ENCODE peak calls at places on chromosomes 1 and 21, in six cellular contexts. M is CD8-positive, alpha-beta T cell; Q is GM12878; X is HFFc6; H is PC-9; J is retinal pigment epithelial cell. I is an unnamed sample.

GRCh38 chr1:41175546-41175945 is 66.6 kb downstream of the SCMH1 start:
- DNase-seq in H (no peak), M (no peak), X (peak), Q (no peak), J (no peak), I (no peak)

GRCh38 chr1:224564491-224565084 is 51.5 kb upstream of the CNIH3 start:
- DNase-seq in J (no peak), H (no peak), Q (no peak), X (no peak), M (no peak), I (no peak)

GRCh38 chr1:170510163-170510562 is 21.8 kb upstream of the GORAB start:
- DNase-seq in H (no peak), J (no peak), X (no peak), M (no peak), Q (no peak), I (no peak)

GRCh38 chr1:63882048-63882704 is 108.4 kb downstream of the ROR1 start:
- DNase-seq in M (no peak), Q (no peak), X (no peak), H (no peak), J (no peak), I (no peak)

GRCh38 chr21:32299695-32300094 is 1.0 kb downstream of the MRAP start:
- DNase-seq in X (no peak), H (no peak), M (no peak), Q (no peak), J (no peak), I (no peak)

GRCh38 chr1:229862017-229862774 is 204.8 kb upstream of the GALNT2 start:
- DNase-seq in H (no peak), Q (no peak), X (no peak), M (no peak), J (no peak), I (no peak)

GRCh38 chr21:44740721-44741120 is 29.3 kb upstream of the TSPEAR start:
- DNase-seq in X (no peak), M (no peak), H (no peak), Q (no peak), J (no peak), I (no peak)

GRCh38 chr1:232978091-232978634 is 27.8 kb downstream of the NTPCR start:
- DNase-seq in Q (no peak), H (no peak), M (no peak), J (no peak), X (no peak), I (no peak)

GRCh38 chr1:35085421-35085820 is 6.2 kb downstream of the ZMYM1 start:
- DNase-seq in H (no peak), J (no peak), Q (no peak), X (no peak), M (no peak), I (no peak)

GRCh38 chr1:223824712-223825111 is 21.0 kb downstream of the TP53BP2 start:
- DNase-seq in H (no peak), X (no peak), J (no peak), Q (no peak), M (no peak), I (no peak)

GRCh38 chr1:36101546-36101945 is 12.9 kb downstream of the ADPRS start:
- DNase-seq in H (no peak), X (no peak), J (no peak), M (no peak), Q (no peak), I (no peak)

GRCh38 chr1:26696191-26696644 is 403 bp downstream of the ARID1A start:
- DNase-seq in H (no peak), M (no peak), J (no peak), X (no peak), Q (no peak), I (no peak)

GRCh38 chr1:39642796-39643195 is 3.4 kb upstream of the HEYL start:
- DNase-seq in H (no peak), Q (no peak), J (no peak), X (peak), M (no peak), I (no peak)

GRCh38 chr1:52204696-52205095 is 62.8 kb downstream of the ZFYVE9 start:
- DNase-seq in M (no peak), Q (peak), H (no peak), X (no peak), J (no peak), I (no peak)

GRCh38 chr1:179353546-179353945 is 12.2 kb upstream of the AXDND1 start:
- DNase-seq in M (no peak), J (no peak), X (peak), Q (no peak), H (no peak), I (peak)

GRCh38 chr21:43958364-43959158 is 53.5 kb upstream of the TRAPPC10 start:
- DNase-seq in Q (peak), H (no peak), J (no peak), M (no peak), X (no peak), I (no peak)

GRCh38 chr21:15193937-15194336 is 129.1 kb upstream of the NRIP1 start:
- DNase-seq in H (no peak), X (no peak), Q (no peak), M (no peak), J (no peak), I (no peak)

GRCh38 chr1:232450626-232451025 is 179.3 kb downstream of the SIPA1L2 start:
- DNase-seq in X (no peak), M (no peak), J (no peak), Q (no peak), H (no peak), I (no peak)

GRCh38 chr1:179038528-179039281 is 13.0 kb downstream of the FAM20B start:
- DNase-seq in H (no peak), X (no peak), Q (no peak), J (no peak), M (no peak), I (no peak)

GRCh38 chr1:200294241-200294640 is 115.6 kb downstream of the ZNF281 start:
- DNase-seq in H (no peak), J (no peak), Q (no peak), M (no peak), X (no peak), I (no peak)

GRCh38 chr1:153346067-153346723 is 2.4 kb downstream of the PGLYRP4 start:
- DNase-seq in M (no peak), X (no peak), Q (no peak), J (no peak), H (no peak), I (no peak)

GRCh38 chr1:180860535-180860934 is 52.2 kb upstream of the KIAA1614 start:
- DNase-seq in H (no peak), M (no peak), Q (no peak), J (no peak), X (no peak), I (no peak)

GRCh38 chr1:211113566-211113965 is 20.4 kb downstream of the KCNH1 start:
- DNase-seq in J (no peak), X (no peak), Q (no peak), H (no peak), M (no peak), I (no peak)

GRCh38 chr1:201542166-201543045 is 3.5 kb downstream of the NAV1 start:
- DNase-seq in H (no peak), Q (no peak), J (no peak), M (no peak), X (peak), I (no peak)

GRCh38 chr1:66731462-66731861 is 20.8 kb upstream of the DYNLT5 start:
- DNase-seq in M (no peak), J (no peak), H (no peak), X (no peak), Q (no peak), I (no peak)

GRCh38 chr1:179825201-179825600 is 52.4 kb downstream of the TOR1AIP2 start:
- DNase-seq in H (no peak), Q (no peak), M (no peak), X (no peak), J (no peak), I (no peak)

GRCh38 chr1:24403806-24404205 is 9.8 kb downstream of the STPG1 start:
- DNase-seq in H (no peak), Q (no peak), M (no peak), X (no peak), J (no peak), I (no peak)

GRCh38 chr1:101967871-101968270 is 28.9 kb downstream of the OLFM3 start:
- DNase-seq in Q (no peak), M (no peak), X (no peak), H (no peak), J (no peak), I (no peak)

GRCh38 chr1:8020032-8020431 is 6.1 kb downstream of the ERRFI1 start:
- DNase-seq in Q (no peak), J (no peak), M (no peak), X (no peak), H (peak), I (no peak)

GRCh38 chr1:107981277-107981676 is 16.3 kb upstream of the VAV3 start:
- DNase-seq in Q (no peak), X (no peak), M (no peak), H (no peak), J (no peak), I (no peak)

GRCh38 chr1:24266398-24266941 is 52.7 kb upstream of the GRHL3 start:
- DNase-seq in H (peak), X (peak), J (peak), Q (no peak), M (no peak), I (peak)

GRCh38 chr1:196070940-196071339 is 537.3 kb downstream of the KCNT2 start:
- DNase-seq in Q (no peak), H (no peak), X (no peak), M (no peak), J (no peak), I (no peak)

GRCh38 chr21:41808846-41809245 is 42.0 kb upstream of the RIPK4 start:
- DNase-seq in Q (no peak), J (no peak), X (no peak), H (no peak), M (no peak), I (no peak)

GRCh38 chr1:35448344-35448801 is 108.8 kb downstream of the KIAA0319L start:
- DNase-seq in M (no peak), H (peak), Q (no peak), X (peak), J (peak), I (peak)

GRCh38 chr1:108829498-108829916 is 27.4 kb downstream of the AKNAD1 start:
- DNase-seq in M (no peak), H (peak), Q (no peak), J (peak), X (peak), I (no peak)

GRCh38 chr21:45021428-45022347 is 52.7 kb upstream of the ADARB1 start:
- DNase-seq in H (no peak), J (no peak), Q (no peak), X (no peak), M (no peak), I (no peak)

DNA sequence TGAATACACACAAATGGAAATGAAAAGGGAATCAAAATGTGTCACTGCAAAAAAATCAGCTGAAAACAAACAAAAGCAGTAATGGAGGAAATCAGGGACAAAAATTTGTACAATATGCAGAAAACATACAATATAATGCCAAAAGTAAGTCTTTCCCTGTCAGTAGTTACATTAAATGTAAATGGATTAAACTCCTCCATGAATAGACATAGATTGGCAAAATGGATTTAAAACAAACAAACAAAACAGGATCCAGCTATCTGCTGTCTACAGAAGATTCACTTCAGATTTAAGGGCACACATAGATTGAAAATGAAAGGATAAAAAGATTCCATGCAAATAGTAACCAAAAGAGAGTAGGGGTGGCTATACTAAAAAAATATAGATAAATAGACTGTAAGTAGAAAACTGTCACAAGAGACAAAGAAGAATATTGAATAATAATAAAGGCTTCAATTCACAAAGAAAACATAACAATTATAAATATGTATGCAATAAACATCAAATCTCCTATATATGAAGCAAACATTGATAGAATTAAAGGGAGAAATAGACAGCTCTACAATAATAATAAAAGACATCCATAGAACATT is 42.2 kb upstream of the ERO1B start:
- DNase-seq in J (no peak), H (no peak), Q (no peak), X (no peak), M (no peak), I (no peak)
- TF ChIP-seq CTCF in J (no peak), H (no peak), Q (no peak), X (no peak), M (no peak), I (no peak)

DNA sequence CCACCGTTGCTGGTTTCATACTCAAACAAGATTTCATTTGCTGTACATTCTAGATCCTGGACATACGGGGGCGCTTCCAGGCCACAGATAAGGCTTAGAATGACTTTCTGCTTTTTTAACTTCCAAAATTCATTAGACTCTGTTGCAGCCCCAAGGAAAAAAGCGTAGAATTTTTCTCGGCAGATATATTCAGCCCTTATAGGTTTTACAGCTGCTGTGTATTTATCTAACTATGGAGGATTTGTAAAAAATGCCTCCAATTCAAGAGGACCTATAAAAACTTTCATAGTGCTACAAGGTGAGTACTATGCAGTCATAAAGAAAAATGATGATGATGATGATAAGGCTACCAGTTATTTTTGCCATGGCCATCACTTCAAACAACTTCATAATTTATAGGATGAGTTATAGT is 51.6 kb downstream of the SLC30A10 start:
- DNase-seq in X (no peak), J (no peak), M (no peak), Q (no peak), H (no peak), I (no peak)
- TF ChIP-seq CTCF in X (no peak), J (peak), M (no peak), Q (no peak), H (peak), I (peak)

GRCh38 chr1:169070547-169070946 is 35.9 kb upstream of the ATP1B1 start:
- DNase-seq in J (no peak), Q (no peak), M (no peak), X (no peak), H (no peak), I (no peak)

GRCh38 chr1:169072945-169073725 is 33.4 kb upstream of the ATP1B1 start:
- DNase-seq in Q (no peak), H (no peak), J (no peak), M (no peak), X (no peak), I (no peak)

GRCh38 chr1:169070958-169071357 is 35.5 kb upstream of the ATP1B1 start:
- DNase-seq in H (no peak), X (no peak), Q (no peak), J (no peak), M (no peak), I (no peak)
- TF ChIP-seq CTCF in H (no peak), X (no peak), Q (no peak), J (peak), M (no peak), I (no peak)

DNA sequence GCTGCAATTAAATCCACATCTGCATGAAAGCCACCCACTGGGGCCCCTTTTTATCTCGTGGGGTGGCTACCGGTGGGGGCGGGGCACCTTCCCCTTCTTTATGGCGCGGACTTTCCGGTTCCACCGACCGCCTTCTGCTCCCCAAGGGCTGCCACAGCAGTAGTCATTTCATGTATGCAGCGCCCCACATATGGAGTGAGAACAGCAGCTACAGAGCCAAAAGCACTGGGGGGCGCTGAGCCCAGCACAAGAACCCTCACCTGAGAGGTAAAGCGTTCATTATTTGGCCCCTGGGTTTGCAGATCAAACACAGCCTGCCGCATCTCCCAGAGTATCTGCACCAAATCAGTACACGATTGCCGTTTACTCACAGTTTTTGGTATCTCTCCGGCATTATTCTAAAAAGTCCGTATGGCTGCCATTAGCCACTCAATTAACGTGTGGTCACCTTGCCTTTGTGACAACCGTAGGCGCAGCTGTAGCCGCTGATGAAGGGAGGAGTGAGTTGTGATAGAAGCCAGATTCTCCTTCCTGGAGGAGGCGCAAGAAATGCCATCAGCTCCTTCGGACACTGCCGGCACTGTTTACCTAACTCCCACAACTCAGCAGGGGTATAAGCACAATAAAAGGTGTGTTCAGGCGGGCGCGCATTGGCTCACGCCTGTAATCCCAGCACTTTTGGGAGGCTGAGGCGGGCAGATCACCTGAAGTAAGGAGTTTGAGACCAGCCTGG is 30.4 kb upstream of the CR2 start:
- DNase-seq in J (no peak), Q (no peak), X (no peak), H (no peak), M (no peak), I (no peak)
- TF ChIP-seq CTCF in J (no peak), Q (peak), X (no peak), H (no peak), M (no peak), I (no peak)

GRCh38 chr1:241847796-241848668 is at the start of gene EXO1:
- DNase-seq in H (peak), X (peak), J (peak), M (peak), Q (peak), I (peak)
- TF ChIP-seq CTCF in H (no peak), X (peak), J (peak), M (peak), Q (peak), I (peak)

GRCh38 chr1:227316941-227317540 is 1.3 kb downstream of the CDC42BPA start:
- DNase-seq in M (no peak), X (no peak), Q (no peak), J (no peak), H (no peak), I (no peak)

GRCh38 chr1:227316456-227316855 is 1.8 kb downstream of the CDC42BPA start:
- DNase-seq in M (no peak), X (no peak), H (no peak), Q (no peak), J (no peak), I (no peak)

GRCh38 chr1:227318003-227318851 is at the start of gene CDC42BPA:
- DNase-seq in M (peak), X (peak), H (peak), Q (no peak), J (peak), I (peak)

GRCh38 chr1:227318852-227319607 is 738 bp upstream of the CDC42BPA start:
- DNase-seq in Q (no peak), X (peak), M (peak), H (no peak), J (no peak), I (no peak)

GRCh38 chr1:227317541-227318002 is 720 bp downstream of the CDC42BPA start:
- DNase-seq in Q (no peak), M (no peak), J (peak), X (peak), H (peak), I (peak)
- TF ChIP-seq CTCF in Q (no peak), M (no peak), J (peak), X (peak), H (peak), I (peak)

DNA sequence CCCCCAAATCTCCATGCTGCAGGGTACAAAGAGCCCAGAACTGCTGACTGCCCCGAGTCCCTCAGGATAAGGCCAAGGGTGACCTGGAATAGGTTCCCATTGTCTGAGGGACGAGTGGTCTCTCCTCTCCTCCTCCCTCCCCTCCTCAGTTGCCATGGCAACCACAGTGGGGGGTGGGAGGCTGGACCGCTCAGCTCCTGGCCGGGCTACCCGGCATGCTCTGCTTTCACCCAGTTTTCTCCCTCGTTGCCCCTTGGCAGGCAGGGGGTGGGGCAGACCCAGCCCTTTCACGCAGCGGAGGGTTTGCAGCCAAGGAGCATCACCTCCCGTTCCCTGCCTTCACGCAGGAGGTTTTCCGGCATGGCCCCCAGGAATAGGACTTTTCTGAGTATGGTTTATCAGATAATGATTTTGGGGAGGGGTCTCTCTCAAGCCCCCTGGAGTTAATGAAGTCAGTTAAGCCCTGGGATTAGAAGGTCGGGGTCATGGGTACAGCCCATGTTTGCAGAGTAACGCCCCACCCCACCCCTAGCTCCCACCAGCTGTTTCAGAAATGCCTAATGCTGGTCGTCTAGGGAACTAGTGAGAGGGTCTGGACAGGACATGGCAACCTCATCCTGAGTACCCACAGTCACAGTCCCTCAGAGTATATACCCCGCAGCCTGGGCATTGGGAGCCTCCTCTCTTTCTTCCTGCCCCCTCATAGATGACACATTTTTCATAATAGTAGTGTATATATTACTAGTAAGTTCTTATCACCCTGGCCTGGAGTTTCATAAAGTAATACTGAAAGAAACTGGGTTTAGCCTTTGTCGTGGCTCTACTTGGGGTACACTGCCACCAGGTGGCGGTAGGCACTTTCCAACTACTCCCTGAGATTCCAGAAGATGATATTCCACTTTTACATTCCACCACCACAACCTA is 20.7 kb downstream of the C1QB start:
- DNase-seq in J (peak), X (peak), H (no peak), Q (no peak), M (no peak), I (peak)
- TF ChIP-seq CTCF in J (peak), X (peak), H (peak), Q (peak), M (no peak), I (peak)

GRCh38 chr1:59302871-59303270 is 6.0 kb downstream of the FGGY start:
- DNase-seq in J (no peak), X (no peak), Q (no peak), M (no peak), H (no peak), I (no peak)
- TF ChIP-seq CTCF in J (no peak), X (no peak), Q (no peak), M (no peak), H (no peak), I (no peak)